ENCODE peak calls at places on chromosomes 12 and 14, in seven cellular contexts. R, K, F, P, V, J and Z are unnamed samples.
A peak's percentile ranks its signal among the peaks of the same experiment; 100 is the strongest.

GRCh38 chr12:131598717-131599116 is 112.2 kb upstream of the SFSWAP start:
- DNase-seq in R (no peak), K (peak; percentile 40), F (no peak), P (no peak), V (no peak), J (no peak), Z (no peak)

GRCh38 chr12:92574046-92574783 is 128.6 kb upstream of the PLEKHG7 start:
- DNase-seq in R (no peak), K (peak; percentile 70), F (no peak), P (no peak), V (no peak), J (peak; percentile 24), Z (no peak)

GRCh38 chr12:15648564-15648963 is 140.6 kb downstream of the EPS8 start:
- DNase-seq in R (no peak), K (no peak), F (no peak), P (no peak), V (no peak), J (no peak), Z (no peak)

GRCh38 chr12:105931104-105931503 is 207.7 kb downstream of the NUAK1 start:
- DNase-seq in R (no peak), K (no peak), F (no peak), P (no peak), V (no peak), J (no peak), Z (no peak)

GRCh38 chr12:56161677-56162351 is 3.7 kb downstream of the MYL6 start:
- DNase-seq in R (no peak), K (peak; percentile 23), F (no peak), P (no peak), V (no peak), J (peak; percentile 68), Z (no peak)

GRCh38 chr12:1744932-1745331 is 54.1 kb downstream of the ADIPOR2 start:
- DNase-seq in R (no peak), K (peak; percentile 75), F (no peak), P (no peak), V (no peak), J (no peak), Z (no peak)

GRCh38 chr12:132620113-132620892 is 1.7 kb downstream of the P2RX2 start:
- DNase-seq in R (no peak), K (no peak), F (no peak), P (no peak), V (no peak), J (no peak), Z (no peak)

GRCh38 chr12:54018608-54018984 is 9.6 kb upstream of the HOXC6 start:
- DNase-seq in R (no peak), K (peak; percentile 70), F (no peak), P (no peak), V (no peak), J (no peak), Z (peak; percentile 91)

GRCh38 chr12:16844875-16845274 is 238.9 kb upstream of the LMO3 start:
- DNase-seq in R (no peak), K (peak; percentile 76), F (no peak), P (no peak), V (no peak), J (peak; percentile 28), Z (no peak)

GRCh38 chr14:55220230-55220629 is 28.8 kb upstream of the DLGAP5 start:
- DNase-seq in R (no peak), K (no peak), F (no peak), P (no peak), V (no peak), J (no peak), Z (no peak)

GRCh38 chr14:55221968-55222367 is 30.6 kb upstream of the DLGAP5 start:
- DNase-seq in R (no peak), K (no peak), F (no peak), P (no peak), V (no peak), J (no peak), Z (no peak)

GRCh38 chr14:55221186-55221585 is 29.8 kb upstream of the DLGAP5 start:
- DNase-seq in R (no peak), K (no peak), F (no peak), P (no peak), V (no peak), J (no peak), Z (no peak)

GRCh38 chr14:55228261-55228660 is 36.9 kb upstream of the DLGAP5 start:
- DNase-seq in R (no peak), K (no peak), F (no peak), P (no peak), V (no peak), J (no peak), Z (no peak)

GRCh38 chr14:55223364-55223763 is 32.0 kb upstream of the DLGAP5 start:
- DNase-seq in R (no peak), K (no peak), F (no peak), P (no peak), V (no peak), J (no peak), Z (no peak)
- H3K4me3 ChIP-seq in R (no peak overlapping the region), K (no peak overlapping the region), F (no peak overlapping the region), P (no peak overlapping the region), V (no peak overlapping the region), J (no peak overlapping the region), Z (no peak overlapping the region)

GRCh38 chr12:101933866-101934514 is 56.6 kb downstream of the DRAM1 start:
- DNase-seq in R (no peak), K (no peak), F (no peak), P (no peak), V (no peak), J (no peak), Z (no peak)
- H3K27ac ChIP-seq in R (peak overlapping the region; percentile 44), K (no peak overlapping the region), F (no peak overlapping the region), P (peak overlapping the region; percentile 98), V (peak overlapping the region; percentile 58), J (no peak overlapping the region), Z (no peak overlapping the region)

GRCh38 chr12:109596418-109597244 is 23.0 kb downstream of the MVK start:
- DNase-seq in R (no peak), K (peak; percentile 16), F (no peak), P (no peak), V (no peak), J (no peak), Z (no peak)
- H3K4me1 ChIP-seq in R (peaks cover 8% of the 10 kb centered on the region), K (peaks cover 3% of the 10 kb centered on the region), F (no peaks in the 10 kb centered on the region), P (peaks cover 4% of the 10 kb centered on the region), V (peaks cover 9% of the 10 kb centered on the region), J (peaks cover 12% of the 10 kb centered on the region), Z (peaks cover 2% of the 10 kb centered on the region)

DNA sequence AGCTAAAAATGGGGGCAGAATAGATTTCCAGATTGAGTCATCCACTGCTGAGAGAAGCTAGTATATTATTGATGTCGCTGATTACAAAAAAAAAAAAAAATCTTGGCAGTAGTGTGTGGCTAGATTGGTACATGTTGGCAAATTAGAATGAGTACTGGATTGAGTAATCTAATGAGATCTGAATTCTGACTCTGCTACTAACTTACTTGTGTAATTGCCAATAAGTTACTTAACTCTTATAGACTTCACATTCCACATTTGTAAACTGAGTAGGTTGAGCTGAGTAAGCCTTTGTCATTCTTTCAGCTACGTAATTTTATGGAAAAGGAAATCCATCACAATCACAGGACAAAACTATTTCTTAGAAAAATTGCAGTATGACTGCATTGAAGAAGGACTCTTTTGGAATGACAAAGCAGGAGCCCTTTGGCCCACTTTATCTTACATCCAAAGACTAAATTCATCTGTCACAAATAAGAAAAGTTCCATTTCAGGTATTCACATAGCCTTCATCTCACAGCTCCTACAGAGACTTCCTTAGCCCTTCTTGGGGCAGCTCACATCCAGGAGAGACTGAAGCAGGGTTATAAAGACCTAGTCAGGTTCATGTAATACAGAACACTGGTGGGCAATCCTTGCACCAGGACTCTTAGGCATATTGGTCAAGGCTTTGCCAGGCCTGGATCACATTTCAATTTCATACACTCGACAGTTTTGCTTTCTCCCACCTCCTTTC is 197.3 kb upstream of the CPNE8 start:
- DNase-seq in R (no peak), K (no peak), F (no peak), P (no peak), V (no peak), J (no peak), Z (no peak)
- H3K4me3 ChIP-seq in R (no peak overlapping the region), K (no peak overlapping the region), F (no peak overlapping the region), P (no peak overlapping the region), V (no peak overlapping the region), J (no peak overlapping the region), Z (no peak overlapping the region)